ENCODE peak calls at places on chromosomes 12 and 14, in nine cellular contexts. R is GM12878, N is esophagus muscularis mucosa, G is stomach, X is HepG2, K is transverse colon, Z is sigmoid colon, I is suprapubic skin, C is K562. M is an unnamed sample.

GRCh38 chr12:53623986-53624385 is 2.2 kb downstream of the ATF7 start:
- DNase-seq in C (no peak), Z (no peak), I (no peak), X (peak; percentile 52), G (no peak), R (no peak), K (no peak), N (no peak), M (no peak)

GRCh38 chr14:59997496-59997895 is 77.6 kb downstream of the LRRC9 start:
- DNase-seq in X (no peak), G (no peak), R (no peak), I (no peak), Z (no peak), K (no peak), N (no peak), C (no peak), M (no peak)

GRCh38 chr12:57341275-57341990 is 89.4 kb downstream of the R3HDM2 start:
- DNase-seq in Z (no peak), R (no peak), X (no peak), C (no peak), N (no peak), I (no peak), K (no peak), G (no peak), M (no peak)

GRCh38 chr12:53345486-53346195 is 9.5 kb upstream of the SP7 start:
- DNase-seq in N (no peak), I (no peak), R (no peak), G (peak; percentile 30), X (no peak), K (no peak), C (no peak), Z (peak; percentile 77), M (no peak)

GRCh38 chr14:60658909-60659585 is 9.8 kb upstream of the SIX1 start:
- DNase-seq in I (no peak), G (no peak), C (no peak), R (no peak), N (no peak), K (no peak), Z (no peak), X (peak; percentile 27), M (no peak)

GRCh38 chr12:12901158-12901791 is 9.9 kb downstream of the GPRC5A start:
- DNase-seq in I (no peak), C (no peak), N (no peak), Z (peak; percentile 85), K (peak; percentile 61), G (no peak), X (peak; percentile 37), R (no peak), M (no peak)

GRCh38 chr14:56224691-56225681 is 106.8 kb downstream of the PELI2 start:
- DNase-seq in I (no peak), C (no peak), Z (no peak), N (peak; percentile 84), R (no peak), G (peak; percentile 69), K (peak; percentile 76), X (peak; percentile 86), M (peak; percentile 19)

GRCh38 chr12:132189378-132190011 is 45.2 kb downstream of the NOC4L start:
- DNase-seq in I (peak; percentile 91), R (peak; percentile 31), K (peak; percentile 95), N (peak; percentile 96), G (peak; percentile 93), Z (peak; percentile 97), X (no peak), C (peak; percentile 96), M (peak; percentile 99)

GRCh38 chr14:85595981-85596380 is 66.0 kb downstream of the FLRT2 start:
- DNase-seq in C (no peak), K (no peak), Z (no peak), N (no peak), R (no peak), I (no peak), G (no peak), X (no peak), M (no peak)

GRCh38 chr12:1479645-1480044 is 114.7 kb downstream of the FBXL14 start:
- DNase-seq in I (no peak), X (no peak), K (no peak), R (no peak), Z (no peak), C (no peak), G (no peak), N (no peak), M (no peak)

GRCh38 chr12:127401005-127401404 is 866.0 kb upstream of the TMEM132C start:
- DNase-seq in X (no peak), C (no peak), G (no peak), R (no peak), K (no peak), N (no peak), Z (no peak), I (no peak), M (no peak)

GRCh38 chr14:93033039-93033982 is 82.4 kb downstream of the ITPK1 start:
- DNase-seq in Z (no peak), G (no peak), C (no peak), K (no peak), N (no peak), I (no peak), X (no peak), R (no peak), M (no peak)

GRCh38 chr12:58443273-58443980 is 476.9 kb downstream of the LRIG3 start:
- DNase-seq in N (no peak), K (peak; percentile 13), C (no peak), I (no peak), Z (no peak), G (no peak), R (no peak), X (peak; percentile 28), M (no peak)

DNA sequence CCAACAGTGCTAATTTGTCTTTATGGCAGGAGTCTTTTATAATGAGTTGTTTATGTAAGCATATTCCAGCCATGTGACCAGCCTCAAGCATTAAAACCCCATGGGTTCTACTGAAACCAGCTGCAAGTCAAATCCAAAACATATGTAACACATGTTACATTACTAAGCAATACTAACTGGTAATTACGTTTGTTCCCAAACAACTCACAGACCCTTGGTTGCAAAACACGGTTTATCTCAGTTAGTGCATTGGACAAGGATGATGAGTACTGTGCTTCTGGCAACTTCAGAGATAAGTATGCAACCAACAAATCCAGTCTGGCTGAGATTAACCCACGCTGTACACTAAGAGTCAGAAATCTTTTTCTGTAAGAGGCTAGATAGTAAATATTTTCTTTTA is 110.1 kb upstream of the FAR2 start:
- DNase-seq in X (no peak), N (no peak), I (no peak), G (no peak), R (no peak), Z (no peak), K (no peak), C (no peak), M (no peak)
- TF ChIP-seq EP300 in X (no peak), N (no peak), I (no peak), G (no peak), R (no peak), Z (no peak), K (no peak), C (no peak), M (no peak)

DNA sequence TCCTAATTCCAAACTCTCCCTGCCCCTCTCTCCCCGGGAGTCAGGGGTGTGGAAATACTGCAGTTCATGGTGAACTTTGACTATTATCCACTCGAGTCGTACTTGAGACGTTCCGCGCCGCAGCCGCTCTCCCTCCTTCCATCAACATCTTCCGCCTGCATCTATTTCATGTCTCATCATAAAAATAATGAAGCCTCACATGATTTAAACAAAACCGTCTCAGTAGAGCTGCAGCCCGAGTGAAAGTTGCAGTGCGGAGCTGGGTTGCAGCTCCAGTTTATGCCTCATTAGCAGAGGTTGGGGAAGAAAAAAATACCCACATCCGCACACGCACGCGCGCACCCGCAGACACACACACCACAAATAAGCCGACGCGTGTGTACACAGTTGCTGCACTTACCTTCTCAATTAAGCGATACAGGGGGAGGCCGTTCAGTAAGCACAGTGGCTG is 271 bp downstream of the LMO3 start:
- DNase-seq in C (no peak), Z (peak; percentile 66), G (no peak), I (no peak), R (no peak), X (peak; percentile 9), K (no peak), N (no peak), M (no peak)
- H3K9me3 ChIP-seq in C (no peaks in the 10 kb centered on the region), Z (no peaks in the 10 kb centered on the region), G (no peaks in the 10 kb centered on the region), I (no peaks in the 10 kb centered on the region), R (no peaks in the 10 kb centered on the region), X (no peaks in the 10 kb centered on the region), K (no peaks in the 10 kb centered on the region), N (no peaks in the 10 kb centered on the region), M (no peaks in the 10 kb centered on the region)

DNA sequence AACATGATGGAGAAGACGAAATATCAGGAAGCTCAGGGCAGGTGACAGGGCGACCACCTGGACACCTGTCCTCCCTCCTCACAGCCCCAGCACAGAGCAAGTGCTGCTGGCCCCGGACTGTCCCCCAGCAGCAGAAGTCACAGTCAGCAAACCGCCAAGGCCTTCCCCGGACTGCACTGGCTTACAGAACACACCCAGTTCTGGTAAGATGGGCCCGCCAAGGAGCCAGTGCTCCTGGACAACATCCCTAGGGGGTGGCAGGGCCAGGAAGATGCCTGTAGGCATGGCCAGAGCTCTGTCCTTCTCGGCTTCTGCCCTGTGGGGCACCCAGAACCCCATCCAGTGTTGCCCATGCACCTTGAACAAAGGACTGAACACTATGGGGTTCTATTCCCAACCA is 77.9 kb downstream of the BCL11B start:
- DNase-seq in K (no peak), C (no peak), N (no peak), X (no peak), Z (no peak), G (no peak), I (no peak), R (no peak), M (no peak)
- TF ChIP-seq POLR2AphosphoS5 in K (no peak), C (no peak), N (no peak), X (no peak), Z (no peak), G (no peak), I (no peak), R (no peak), M (no peak)

GRCh38 chr12:6030081-6030480 is 85.0 kb upstream of the ANO2 start:
- DNase-seq in K (no peak), R (no peak), N (no peak), C (no peak), G (no peak), I (peak; percentile 15), Z (no peak), X (no peak), M (no peak)

GRCh38 chr12:6032726-6033125 is 87.7 kb upstream of the ANO2 start:
- DNase-seq in Z (no peak), G (no peak), N (no peak), C (no peak), I (peak; percentile 31), X (no peak), K (no peak), R (no peak), M (no peak)

GRCh38 chr12:6034596-6034995 is 89.5 kb upstream of the ANO2 start:
- DNase-seq in C (no peak), I (no peak), N (no peak), X (no peak), K (no peak), Z (peak; percentile 25), R (no peak), G (no peak), M (no peak)

GRCh38 chr12:6036509-6036908 is 88.0 kb downstream of the VWF start:
- DNase-seq in R (no peak), N (no peak), K (no peak), I (no peak), X (no peak), C (no peak), G (no peak), Z (peak; percentile 21), M (no peak)

DNA sequence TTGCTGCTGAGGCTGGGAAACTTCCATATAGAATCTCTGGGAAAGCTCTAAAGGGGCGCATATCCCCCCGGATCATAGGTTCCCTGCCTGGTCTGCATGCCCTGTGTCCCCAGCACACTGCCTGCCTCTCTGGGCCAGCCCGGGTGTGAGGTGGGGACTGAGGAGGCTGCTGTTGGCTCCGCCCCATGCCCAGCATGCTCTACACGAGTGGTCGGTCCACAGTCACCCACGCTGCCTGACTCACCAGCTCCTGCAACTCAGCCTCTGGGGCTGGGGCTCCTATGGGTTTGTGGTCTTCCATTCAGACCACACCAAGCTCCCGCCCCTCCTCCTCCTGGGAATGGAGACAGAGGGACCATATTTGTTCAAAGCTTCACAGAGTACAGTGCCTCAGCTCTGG is 88.5 kb upstream of the ANO2 start:
- DNase-seq in G (no peak), N (no peak), X (no peak), Z (peak; percentile 58), I (peak; percentile 75), R (no peak), K (no peak), C (no peak), M (no peak)
- TF ChIP-seq EP300 in G (no peak), N (no peak), X (no peak), Z (no peak), I (no peak), R (no peak), K (no peak), C (no peak), M (no peak)